ENCODE peak calls at places on chromosomes 13 and 19, in six cellular contexts. N is HL-60, J is fibroblast of lung, K is HTR-8/SVneo, U is sigmoid colon, L is AG04450. E is an unnamed sample.
A peak's percentile ranks its signal among the peaks of the same experiment; 100 is the strongest.

GRCh38 chr13:21733475-21734311 is 62.8 kb downstream of the FGF9 start:
- DNase-seq in N (no peak), J (no peak), K (no peak), U (no peak), L (no peak), E (no peak)

GRCh38 chr19:50496189-50497029 is 14.6 kb downstream of the JOSD2 start:
- DNase-seq in N (no peak), J (no peak), K (no peak), U (peak; percentile 60), L (no peak), E (no peak)

GRCh38 chr13:49495783-49496762 is at the start of gene PHF11:
- DNase-seq in N (peak; percentile 38), J (peak; percentile 75), K (peak; percentile 44), U (peak; percentile 89), L (no peak), E (peak; percentile 59)

GRCh38 chr19:50661087-50661486 is 11.8 kb downstream of the C19orf81 start:
- DNase-seq in N (no peak), J (no peak), K (no peak), U (no peak), L (no peak), E (no peak)

GRCh38 chr13:36369268-36370107 is 23.3 kb upstream of the SPART start:
- DNase-seq in N (no peak), J (peak; percentile 71), K (no peak), U (no peak), L (no peak), E (peak; percentile 78)

GRCh38 chr19:39679056-39679790 is 23.5 kb downstream of the LGALS16 start:
- DNase-seq in N (no peak), J (no peak), K (no peak), U (no peak), L (no peak), E (no peak)

GRCh38 chr19:41324231-41324702 is 14.3 kb downstream of the CCDC97 start:
- DNase-seq in N (no peak), J (no peak), K (no peak), U (no peak), L (no peak), E (no peak)

GRCh38 chr13:35144496-35144895 is 202.4 kb downstream of the NBEA start:
- DNase-seq in N (no peak), J (no peak), K (no peak), U (no peak), L (no peak), E (peak; percentile 4)

GRCh38 chr13:74061939-74062595 is 72.1 kb downstream of the KLF12 start:
- DNase-seq in N (no peak), J (peak; percentile 50), K (no peak), U (no peak), L (no peak), E (peak; percentile 50)

GRCh38 chr13:44417876-44418275 is 44.3 kb downstream of the SERP2 start:
- DNase-seq in N (no peak), J (no peak), K (no peak), U (no peak), L (no peak), E (no peak)

GRCh38 chr13:40060318-40061007 is 405.0 kb downstream of the COG6 start:
- DNase-seq in N (no peak), J (peak; percentile 71), K (no peak), U (peak; percentile 70), L (no peak), E (peak; percentile 93)